ENCODE peak calls at places on chromosome 9, in eight cellular contexts. L is stimulated activated CD8-positive, alpha-beta memory T cell treated with anti-CD3 and anti-CD28 coated beads, Interleukin-15, amount 100 ng/mL, for 4 hours; Z is iPS DF 6.9; J is fibroblast of mammary gland; O is left cardiac atrium; R is HCEC 1CT; W is dorsolateral prefrontal cortex; N is foreskin keratinocyte. K is an unnamed sample.

GRCh38 chr9:36788534-36788933 is 215.8 kb downstream of the MELK start:
- DNase-seq in O (no peak), R (no peak), Z (no peak), J (no peak), L (no peak), W (no peak), N (no peak), K (peak; percentile 22)

GRCh38 chr9:22005700-22006605 is 3.2 kb downstream of the CDKN2B start:
- DNase-seq in Z (no peak), O (no peak), R (no peak), L (no peak), W (no peak), N (peak; percentile 66), J (no peak), K (no peak)

GRCh38 chr9:19379697-19380046 is 364 bp downstream of the RPS6 start:
- DNase-seq in W (no peak), L (peak; percentile 25), R (peak; percentile 36), J (peak; percentile 19), Z (no peak), O (no peak), N (no peak), K (no peak)

GRCh38 chr9:132762896-132763295 is 92.6 kb downstream of the GTF3C4 start:
- DNase-seq in J (no peak), W (no peak), Z (no peak), N (no peak), R (no peak), L (no peak), O (no peak), K (no peak)

GRCh38 chr9:120412425-120412951 is 167.5 kb downstream of the CDK5RAP2 start:
- DNase-seq in O (peak; percentile 39), Z (no peak), J (peak; percentile 73), N (peak; percentile 80), L (no peak), W (no peak), R (no peak), K (no peak)

GRCh38 chr9:114721491-114722362 is 39.7 kb upstream of the TEX48 start:
- DNase-seq in Z (no peak), L (no peak), R (no peak), J (peak; percentile 71), W (no peak), O (no peak), N (peak; percentile 86), K (no peak)

GRCh38 chr9:76161103-76161502 is 233.1 kb downstream of the RFK start:
- DNase-seq in L (no peak), N (no peak), J (no peak), Z (no peak), W (no peak), O (no peak), R (no peak), K (no peak)

GRCh38 chr9:22508790-22509189 is 62.2 kb downstream of the DMRTA1 start:
- DNase-seq in Z (no peak), R (no peak), O (no peak), J (no peak), L (no peak), N (no peak), W (no peak), K (no peak)

GRCh38 chr9:110189001-110189400 is 19.0 kb downstream of the C9orf152 start:
- DNase-seq in O (no peak), Z (no peak), N (no peak), L (no peak), W (no peak), R (no peak), J (no peak), K (no peak)

GRCh38 chr9:113712053-113712452 is 164.1 kb upstream of the ZNF618 start:
- DNase-seq in R (peak; percentile 5), W (no peak), N (peak; percentile 25), L (no peak), O (no peak), J (peak; percentile 48), Z (no peak), K (no peak)

GRCh38 chr9:20722221-20722620 is 38.2 kb downstream of the FOCAD start:
- DNase-seq in L (no peak), N (peak; percentile 40), W (no peak), J (no peak), O (no peak), Z (no peak), R (no peak), K (no peak)

GRCh38 chr9:124078641-124079040 is 67.1 kb downstream of the LHX2 start:
- DNase-seq in O (no peak), L (no peak), N (peak; percentile 63), W (no peak), J (peak; percentile 52), R (peak; percentile 78), Z (no peak), K (no peak)